ENCODE peak calls at places on chromosomes 4 and X, in five cellular contexts. C, V, T, E and P are unnamed samples.

GRCh38 chrX:65697915-65698796 is 30.7 kb downstream of the MSN start:
- DNase-seq in C (peak), V (no peak), T (no peak), E (peak), P (no peak)

GRCh38 chr4:8175686-8176085 is 17.1 kb upstream of the ABLIM2 start:
- DNase-seq in C (no peak), V (no peak), T (no peak), E (no peak), P (no peak)

GRCh38 chr4:107619731-107620130 is 100.3 kb downstream of the PAPSS1 start:
- DNase-seq in C (no peak), V (no peak), T (no peak), E (no peak), P (no peak)

GRCh38 chr4:38857354-38858096 is 908 bp upstream of the TLR6 start:
- DNase-seq in C (peak), V (no peak), T (peak), E (peak), P (peak)

GRCh38 chrX:97200454-97200853 is 316.7 kb downstream of the RPA4 start:
- DNase-seq in C (no peak), V (no peak), T (peak), E (no peak), P (no peak)

GRCh38 chr4:178306565-178306964 is 864.3 kb upstream of the AGA start:
- DNase-seq in C (peak), V (no peak), T (peak), E (peak), P (no peak)

GRCh38 chrX:81708506-81708905 is 506.6 kb downstream of the SH3BGRL start:
- DNase-seq in C (peak), V (no peak), T (no peak), E (peak), P (no peak)

GRCh38 chr4:121960801-121961200 is 8.9 kb upstream of the TRPC3 start:
- DNase-seq in C (no peak), V (no peak), T (no peak), E (no peak), P (no peak)

GRCh38 chr4:182206266-182206665 is 36.9 kb upstream of the TENM3 start:
- DNase-seq in C (no peak), V (no peak), T (no peak), E (no peak), P (no peak)

GRCh38 chrX:52420824-52421443 is 52.1 kb downstream of the XAGE2 start:
- DNase-seq in C (no peak), V (no peak), T (no peak), E (no peak), P (no peak)

GRCh38 chrX:25014366-25014838 is 1.4 kb downstream of the ARX start:
- DNase-seq in C (no peak), V (no peak), T (peak), E (no peak), P (no peak)

GRCh38 chr4:76203541-76203940 is 10.1 kb downstream of the SCARB2 start:
- DNase-seq in C (no peak), V (no peak), T (no peak), E (no peak), P (no peak)

GRCh38 chrX:16100673-16101072 is 22.7 kb upstream of the GRPR start:
- DNase-seq in C (no peak), V (no peak), T (no peak), E (no peak), P (no peak)

GRCh38 chr4:533318-534100 is 34.5 kb downstream of the PIGG start:
- DNase-seq in C (no peak), V (no peak), T (peak), E (no peak), P (no peak)

DNA sequence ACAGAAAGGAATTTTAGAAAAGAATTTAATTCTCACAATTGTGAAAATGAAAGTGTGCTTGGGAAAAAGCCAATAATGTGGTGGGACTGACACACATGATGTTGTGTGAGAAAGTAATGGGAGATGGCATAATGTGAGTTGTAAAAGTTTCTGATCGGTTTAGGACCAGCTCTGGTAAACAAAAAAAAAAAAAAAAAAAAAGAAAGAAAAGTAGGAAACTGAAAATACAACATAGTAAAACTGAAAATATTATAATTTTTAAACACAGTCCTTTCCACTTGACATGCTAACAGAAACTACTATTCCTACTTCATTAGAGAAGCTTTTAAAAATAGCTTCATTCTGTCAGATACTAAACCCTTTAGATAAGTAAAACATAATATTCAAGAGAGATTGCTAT is 28.2 kb downstream of the RAP1GDS1 start:
- DNase-seq in C (no peak), V (no peak), T (no peak), E (no peak), P (no peak)
- H3K27ac ChIP-seq in C (no peak), V (no peak), T (no peak), E (no peak), P (peak)

DNA sequence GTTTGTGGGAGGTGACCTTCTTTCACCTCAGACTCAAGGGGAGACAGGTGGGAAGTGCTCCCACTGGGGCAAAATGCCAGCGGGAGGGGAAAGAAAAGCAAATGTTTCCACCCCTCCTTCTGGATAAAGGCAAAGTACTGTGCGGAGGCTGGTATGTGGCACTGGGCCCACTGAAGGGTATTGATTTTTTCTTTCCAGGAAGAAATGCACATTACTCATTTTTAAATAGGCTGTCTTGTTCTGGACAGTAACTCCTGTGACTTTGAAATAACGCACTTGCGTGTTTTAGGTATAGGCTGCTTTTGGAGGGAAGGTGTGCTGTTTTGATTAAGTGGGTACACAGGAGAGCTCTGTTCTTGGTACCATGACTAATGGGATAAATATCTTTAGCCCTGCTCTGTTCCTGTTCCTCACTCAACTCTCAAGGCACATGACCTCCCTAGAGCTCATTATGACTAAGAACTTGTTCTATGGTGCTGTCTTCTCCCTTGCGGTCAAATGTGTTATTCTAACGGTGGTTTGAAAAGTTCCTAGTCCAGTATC is 40.7 kb upstream of the MBTPS2 start:
- DNase-seq in C (peak), V (no peak), T (no peak), E (peak), P (no peak)
- H3K27ac ChIP-seq in C (peak), V (no peak), T (no peak), E (no peak), P (no peak)

DNA sequence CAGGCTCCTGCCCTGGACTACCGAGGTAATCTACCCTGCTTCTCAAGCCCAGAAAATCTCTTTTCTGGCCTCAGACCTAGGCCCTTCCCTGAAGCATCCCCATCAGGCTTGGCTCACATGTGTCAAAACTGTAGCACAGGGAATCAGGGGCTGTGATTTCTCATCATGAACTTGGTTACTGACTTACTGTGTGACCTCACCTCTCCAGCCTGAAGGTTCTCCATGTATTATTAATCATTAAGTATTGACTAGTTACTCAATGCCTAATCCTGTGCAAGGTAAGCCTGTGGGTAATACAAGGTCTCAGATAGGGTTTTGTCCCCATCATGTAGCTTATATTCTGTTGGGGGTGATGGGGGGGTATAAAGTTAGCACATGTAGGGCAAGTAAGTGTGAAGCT is 6.8 kb downstream of the SRPX2 start:
- DNase-seq in C (no peak), V (no peak), T (no peak), E (no peak), P (no peak)
- H3K27ac ChIP-seq in C (peak), V (peak), T (no peak), E (peak), P (no peak)

GRCh38 chr4:158254328-158254727 is 44.0 kb downstream of the TMEM144 start:
- DNase-seq in C (no peak), V (no peak), T (no peak), E (no peak), P (no peak)
- H3K27ac ChIP-seq in C (no peak), V (no peak), T (no peak), E (no peak), P (peak)

GRCh38 chrX:31199770-31200114 is 127.9 kb upstream of the FTHL17 start:
- DNase-seq in C (no peak), V (no peak), T (no peak), E (no peak), P (no peak)
- H3K27ac ChIP-seq in C (no peak), V (no peak), T (no peak), E (no peak), P (no peak)

GRCh38 chr4:139762715-139763114 is 97.1 kb downstream of the MGST2 start:
- DNase-seq in C (no peak), V (peak), T (no peak), E (no peak), P (no peak)
- H3K27ac ChIP-seq in C (no peak), V (no peak), T (no peak), E (no peak), P (no peak)

GRCh38 chr4:68655764-68656444 is 14.5 kb downstream of the UGT2B15 start:
- DNase-seq in C (no peak), V (no peak), T (no peak), E (no peak), P (no peak)
- H3K27ac ChIP-seq in C (no peak), V (no peak), T (no peak), E (no peak), P (no peak)

DNA sequence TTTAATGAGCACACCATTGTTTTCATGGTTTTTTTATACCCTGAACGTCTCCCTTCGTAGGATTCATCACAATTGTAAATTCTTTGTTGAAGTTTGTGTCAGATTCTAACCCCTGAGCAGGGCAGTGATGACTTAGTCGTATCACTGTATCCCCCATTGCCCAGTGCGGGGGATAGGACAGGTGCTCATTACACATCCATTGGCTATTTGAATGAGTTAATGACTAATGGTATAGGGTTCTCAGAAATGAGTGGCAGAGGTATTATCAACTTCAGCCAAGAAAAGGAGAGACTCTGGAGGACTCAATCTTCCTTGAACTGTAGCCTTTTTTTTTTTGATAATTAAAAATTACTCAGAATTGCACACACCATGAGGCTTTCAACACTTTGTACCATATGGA is 64.6 kb downstream of the SYNPO2 start:
- DNase-seq in C (peak), V (no peak), T (no peak), E (peak), P (no peak)
- H3K27ac ChIP-seq in C (no peak), V (no peak), T (no peak), E (no peak), P (no peak)

GRCh38 chr4:110183058-110183457 is 15.4 kb downstream of the ELOVL6 start:
- DNase-seq in C (no peak), V (no peak), T (no peak), E (no peak), P (no peak)

GRCh38 chr4:110188113-110188512 is 10.3 kb downstream of the ELOVL6 start:
- DNase-seq in C (no peak), V (no peak), T (no peak), E (no peak), P (no peak)

GRCh38 chr4:110183643-110184042 is 14.8 kb downstream of the ELOVL6 start:
- DNase-seq in C (no peak), V (no peak), T (no peak), E (no peak), P (no peak)

GRCh38 chr4:110184124-110184790 is 14.2 kb downstream of the ELOVL6 start:
- DNase-seq in C (peak), V (no peak), T (peak), E (peak), P (no peak)

GRCh38 chr4:110184791-110185155 is 13.6 kb downstream of the ELOVL6 start:
- DNase-seq in C (no peak), V (no peak), T (no peak), E (no peak), P (no peak)
- H3K27ac ChIP-seq in C (no peak), V (no peak), T (peak), E (no peak), P (no peak)